ENCODE peak calls at places on chromosomes 1 and 21, in eight cellular contexts. B is activated T-cell treated with anti-CD3 and anti-CD28 coated beads for 1 hour; T is ovary; Y is globus pallidus; I is activated CD4-positive, alpha-beta memory T cell treated with anti-CD3 and anti-CD28 coated beads, Interleukin-2, amount 10 ng/mL, durations not matched to agents 7 days and 5 days; C is HS-5; Q is endothelial cell; H is HuH-7.5. N is an unnamed sample.

GRCh38 chr1:23083714-23084480 is 64.6 kb downstream of the KDM1A start:
- DNase-seq in B (no peak), T (peak; percentile 66), Y (no peak), I (no peak), C (no peak), Q (no peak), H (no peak), N (no peak)

GRCh38 chr1:168114845-168115244 is 21.9 kb downstream of the GPR161 start:
- DNase-seq in B (no peak), T (no peak), Y (no peak), I (no peak), C (no peak), Q (no peak), H (no peak), N (no peak)

GRCh38 chr1:151713874-151714273 is 2.7 kb downstream of the CELF3 start:
- DNase-seq in B (no peak), T (no peak), Y (no peak), I (no peak), C (no peak), Q (no peak), H (no peak), N (no peak)

GRCh38 chr21:29638761-29639327 is 301.0 kb downstream of the GRIK1 start:
- DNase-seq in B (no peak), T (no peak), Y (no peak), I (no peak), C (no peak), Q (no peak), H (no peak), N (no peak)

GRCh38 chr1:3465091-3465934 is 10.8 kb downstream of the ARHGEF16 start:
- DNase-seq in B (no peak), T (peak; percentile 31), Y (no peak), I (no peak), C (no peak), Q (no peak), H (no peak), N (no peak)

GRCh38 chr1:236083650-236084385 is 18.9 kb upstream of the NID1 start:
- DNase-seq in B (no peak), T (no peak), Y (no peak), I (no peak), C (no peak), Q (no peak), H (no peak), N (no peak)

GRCh38 chr1:201356236-201356635 is 21.2 kb downstream of the TNNT2 start:
- DNase-seq in B (no peak), T (no peak), Y (no peak), I (no peak), C (no peak), Q (no peak), H (no peak), N (no peak)

GRCh38 chr21:41228006-41228370 is 60.0 kb downstream of the BACE2 start:
- DNase-seq in B (no peak), T (no peak), Y (no peak), I (no peak), C (no peak), Q (no peak), H (no peak), N (no peak)

GRCh38 chr1:154453155-154453554 is 48.0 kb downstream of the IL6R start:
- DNase-seq in B (no peak), T (no peak), Y (no peak), I (no peak), C (no peak), Q (no peak), H (no peak), N (no peak)

GRCh38 chr1:87399264-87399663 is 70.6 kb downstream of the LMO4 start:
- DNase-seq in B (no peak), T (no peak), Y (no peak), I (no peak), C (no peak), Q (no peak), H (no peak), N (no peak)

GRCh38 chr21:39079617-39080016 is 103.6 kb downstream of the PSMG1 start:
- DNase-seq in B (no peak), T (no peak), Y (peak; percentile 49), I (no peak), C (no peak), Q (no peak), H (no peak), N (no peak)

GRCh38 chr1:164720329-164721036 is 161.5 kb downstream of the PBX1 start:
- DNase-seq in B (no peak), T (no peak), Y (no peak), I (no peak), C (no peak), Q (no peak), H (no peak), N (peak; percentile 85)

GRCh38 chr1:201355471-201355870 is 22.0 kb downstream of the TNNT2 start:
- DNase-seq in B (no peak), T (no peak), Y (no peak), I (no peak), C (no peak), Q (no peak), H (no peak), N (no peak)

GRCh38 chr1:200035397-200035955 is 8.0 kb downstream of the NR5A2 start:
- DNase-seq in B (no peak), T (no peak), Y (no peak), I (no peak), C (no peak), Q (no peak), H (no peak), N (no peak)

GRCh38 chr1:233440952-233441401 is 113.5 kb downstream of the MAP3K21 start:
- DNase-seq in B (no peak), T (no peak), Y (peak; percentile 48), I (no peak), C (peak; percentile 37), Q (peak; percentile 31), H (no peak), N (peak; percentile 85)

GRCh38 chr1:235617808-235618207 is 31.8 kb downstream of the GNG4 start:
- DNase-seq in B (no peak), T (no peak), Y (no peak), I (no peak), C (peak; percentile 19), Q (no peak), H (no peak), N (no peak)

GRCh38 chr1:27858072-27858948 is 14.0 kb upstream of the THEMIS2 start:
- DNase-seq in B (peak; percentile 85), T (peak; percentile 85), Y (peak; percentile 79), I (peak; percentile 89), C (peak; percentile 78), Q (peak; percentile 87), H (peak; percentile 80), N (peak; percentile 70)

GRCh38 chr1:234295626-234296025 is 77.6 kb upstream of the COA6 start:
- DNase-seq in B (no peak), T (no peak), Y (no peak), I (no peak), C (no peak), Q (no peak), H (no peak), N (no peak)

GRCh38 chr1:206445116-206445515 is 25.2 kb upstream of the IKBKE start:
- DNase-seq in B (no peak), T (peak; percentile 72), Y (no peak), I (no peak), C (no peak), Q (no peak), H (no peak), N (no peak)

GRCh38 chr1:196449459-196449858 is 158.8 kb downstream of the KCNT2 start:
- DNase-seq in B (no peak), T (no peak), Y (no peak), I (no peak), C (no peak), Q (no peak), H (no peak), N (no peak)

GRCh38 chr1:109273570-109274288 is 9.2 kb downstream of the PSRC1 start:
- DNase-seq in B (no peak), T (peak; percentile 35), Y (no peak), I (no peak), C (no peak), Q (no peak), H (no peak), N (no peak)